ENCODE peak calls at places on chromosomes 6 and 20, in nine cellular contexts. C is esophagus squamous epithelium, F is body of pancreas, I is uterus, T is stomach, Z is ovary, S is breast epithelium, R is right lobe of liver, O is Peyer's patch. G is an unnamed sample. For H3K27me3, the result is how much of the 10 kb centered on the place peaks cover.

GRCh38 chr6:37557645-37558114 is 58.0 kb upstream of the CCDC167 start:
- DNase-seq in C (no peak), F (no peak), I (no peak), T (no peak), Z (no peak), S (no peak), R (no peak), O (no peak), G (no peak)

GRCh38 chr6:12929678-12930077 is 213.1 kb downstream of the PHACTR1 start:
- DNase-seq in C (no peak), F (no peak), I (no peak), T (no peak), Z (no peak), S (no peak), R (no peak), O (no peak), G (no peak)

GRCh38 chr6:159759645-159760044 is 2.2 kb upstream of the ACAT2 start:
- DNase-seq in C (no peak), F (no peak), I (no peak), T (no peak), Z (no peak), S (no peak), R (no peak), O (no peak), G (no peak)

GRCh38 chr6:64520050-64520449 is 884.4 kb downstream of the PHF3 start:
- DNase-seq in C (no peak), F (no peak), I (no peak), T (no peak), Z (no peak), S (no peak), R (no peak), O (no peak), G (no peak)

GRCh38 chr6:38593419-38593818 is 46.3 kb downstream of the BTBD9 start:
- DNase-seq in C (no peak), F (no peak), I (no peak), T (no peak), Z (no peak), S (no peak), R (no peak), O (no peak), G (no peak)

GRCh38 chr20:52004720-52005119 is 186.9 kb downstream of the ZFP64 start:
- DNase-seq in C (no peak), F (no peak), I (no peak), T (no peak), Z (no peak), S (no peak), R (no peak), O (no peak), G (no peak)

GRCh38 chr6:151609146-151609962 is 115.5 kb downstream of the CCDC170 start:
- DNase-seq in C (no peak), F (no peak), I (peak), T (no peak), Z (peak), S (no peak), R (no peak), O (no peak), G (no peak)

GRCh38 chr20:4649941-4650681 is 71.6 kb upstream of the PRND start:
- DNase-seq in C (no peak), F (no peak), I (no peak), T (no peak), Z (no peak), S (no peak), R (no peak), O (no peak), G (no peak)

GRCh38 chr20:10696650-10697049 is 22.9 kb upstream of the JAG1 start:
- DNase-seq in C (no peak), F (peak), I (no peak), T (no peak), Z (no peak), S (no peak), R (peak), O (no peak), G (no peak)

GRCh38 chr6:36548401-36548743 is 1.1 kb upstream of the STK38 start:
- DNase-seq in C (no peak), F (no peak), I (no peak), T (no peak), Z (no peak), S (no peak), R (no peak), O (no peak), G (no peak)

GRCh38 chr6:93069856-93070255 is 349.5 kb downstream of the EPHA7 start:
- DNase-seq in C (no peak), F (no peak), I (no peak), T (no peak), Z (no peak), S (no peak), R (no peak), O (no peak), G (no peak)

GRCh38 chr6:71349976-71350615 is 61.5 kb downstream of the OGFRL1 start:
- DNase-seq in C (no peak), F (no peak), I (peak), T (no peak), Z (no peak), S (peak), R (no peak), O (no peak), G (no peak)

GRCh38 chr20:46823271-46823747 is 71.3 kb upstream of the EYA2 start:
- DNase-seq in C (no peak), F (peak), I (peak), T (peak), Z (no peak), S (no peak), R (peak), O (no peak), G (no peak)

GRCh38 chr6:11700118-11700718 is 78.4 kb downstream of the ADTRP start:
- DNase-seq in C (no peak), F (no peak), I (no peak), T (no peak), Z (no peak), S (no peak), R (no peak), O (no peak), G (no peak)

GRCh38 chr6:55950071-55950814 is 74.9 kb upstream of the BMP5 start:
- DNase-seq in C (no peak), F (no peak), I (no peak), T (no peak), Z (no peak), S (no peak), R (no peak), O (no peak), G (peak)

GRCh38 chr6:129475477-129476247 is 234.3 kb downstream of the ARHGAP18 start:
- DNase-seq in C (no peak), F (no peak), I (no peak), T (no peak), Z (no peak), S (no peak), R (no peak), O (no peak), G (no peak)

GRCh38 chr20:59988141-59988540 is 29.9 kb downstream of the CDH26 start:
- DNase-seq in C (no peak), F (peak), I (no peak), T (peak), Z (no peak), S (peak), R (peak), O (no peak), G (no peak)

GRCh38 chr6:77401231-77401630 is 62.1 kb downstream of the HTR1B start:
- DNase-seq in C (no peak), F (no peak), I (no peak), T (no peak), Z (no peak), S (no peak), R (no peak), O (no peak), G (no peak)

GRCh38 chr6:138194221-138194620 is 24.1 kb downstream of the PBOV1 start:
- DNase-seq in C (no peak), F (peak), I (no peak), T (peak), Z (no peak), S (no peak), R (no peak), O (no peak), G (no peak)

GRCh38 chr20:49685809-49686208 is 27.9 kb downstream of the B4GALT5 start:
- DNase-seq in C (no peak), F (no peak), I (no peak), T (no peak), Z (no peak), S (no peak), R (no peak), O (no peak), G (no peak)

GRCh38 chr20:57621426-57622200 is 1.4 kb upstream of the ZBP1 start:
- DNase-seq in C (no peak), F (no peak), I (no peak), T (no peak), Z (no peak), S (no peak), R (no peak), O (no peak), G (no peak)

GRCh38 chr6:133171989-133172604 is 69.1 kb upstream of the EYA4 start:
- DNase-seq in C (no peak), F (no peak), I (no peak), T (no peak), Z (no peak), S (no peak), R (no peak), O (no peak), G (no peak)

GRCh38 chr6:108074359-108075144 is at the start of gene OSTM1:
- DNase-seq in C (peak), F (peak), I (peak), T (peak), Z (peak), S (peak), R (peak), O (peak), G (peak)

GRCh38 chr6:27178001-27178730 is 69.3 kb upstream of the PRSS16 start:
- DNase-seq in C (no peak), F (peak), I (peak), T (peak), Z (peak), S (peak), R (peak), O (peak), G (no peak)

GRCh38 chr6:105553174-105553573 is 150.3 kb upstream of the PREP start:
- DNase-seq in C (no peak), F (no peak), I (no peak), T (no peak), Z (no peak), S (no peak), R (no peak), O (no peak), G (no peak)

GRCh38 chr6:66897576-66897975 is 1190.5 kb upstream of the EYS start:
- DNase-seq in C (no peak), F (no peak), I (no peak), T (no peak), Z (no peak), S (no peak), R (no peak), O (no peak), G (no peak)

GRCh38 chr6:152975204-152975915 is 7.5 kb downstream of the FBXO5 start:
- DNase-seq in C (no peak), F (no peak), I (no peak), T (no peak), Z (no peak), S (no peak), R (no peak), O (no peak), G (no peak)

GRCh38 chr6:4336084-4336483 is 200.7 kb upstream of the ECI2 start:
- DNase-seq in C (no peak), F (no peak), I (no peak), T (no peak), Z (no peak), S (no peak), R (no peak), O (no peak), G (no peak)

GRCh38 chr6:404685-405423 is 13.3 kb downstream of the IRF4 start:
- DNase-seq in C (no peak), F (no peak), I (no peak), T (no peak), Z (no peak), S (no peak), R (no peak), O (peak), G (no peak)

GRCh38 chr6:100695445-100695844 is 185.7 kb downstream of the ASCC3 start:
- DNase-seq in C (no peak), F (no peak), I (no peak), T (no peak), Z (no peak), S (no peak), R (no peak), O (no peak), G (no peak)

GRCh38 chr20:56032251-56032650 is 26.9 kb upstream of the CBLN4 start:
- DNase-seq in C (no peak), F (no peak), I (no peak), T (no peak), Z (no peak), S (no peak), R (no peak), O (no peak), G (no peak)

GRCh38 chr6:7725849-7726415 is at the start of gene BMP6:
- DNase-seq in C (no peak), F (peak), I (peak), T (peak), Z (peak), S (peak), R (peak), O (peak), G (peak)
- H3K27me3 ChIP-seq in C (under half), F (under half), I (under half), T (under half), Z (under half), S (half or more), R (under half), O (under half), G (half or more)

GRCh38 chr6:10418361-10418861 is 3.5 kb upstream of the TFAP2A start:
- DNase-seq in C (no peak), F (no peak), I (no peak), T (no peak), Z (no peak), S (no peak), R (no peak), O (no peak), G (no peak)

GRCh38 chr6:10417681-10418104 is 2.8 kb upstream of the TFAP2A start:
- DNase-seq in C (no peak), F (no peak), I (no peak), T (no peak), Z (no peak), S (no peak), R (no peak), O (no peak), G (no peak)

GRCh38 chr6:10420546-10421507 is 6.0 kb upstream of the TFAP2A start:
- DNase-seq in C (no peak), F (no peak), I (no peak), T (no peak), Z (no peak), S (no peak), R (no peak), O (no peak), G (no peak)

GRCh38 chr6:10419749-10420545 is 5.1 kb upstream of the TFAP2A start:
- DNase-seq in C (no peak), F (no peak), I (no peak), T (no peak), Z (no peak), S (peak), R (no peak), O (no peak), G (no peak)

GRCh38 chr6:10418862-10419748 is 4.2 kb upstream of the TFAP2A start:
- DNase-seq in C (no peak), F (peak), I (no peak), T (no peak), Z (no peak), S (peak), R (no peak), O (no peak), G (no peak)
- TF ChIP-seq POLR2A in C (no peak), F (no peak), I (no peak), T (no peak), Z (no peak), S (peak), R (no peak), O (no peak), G (no peak)

DNA sequence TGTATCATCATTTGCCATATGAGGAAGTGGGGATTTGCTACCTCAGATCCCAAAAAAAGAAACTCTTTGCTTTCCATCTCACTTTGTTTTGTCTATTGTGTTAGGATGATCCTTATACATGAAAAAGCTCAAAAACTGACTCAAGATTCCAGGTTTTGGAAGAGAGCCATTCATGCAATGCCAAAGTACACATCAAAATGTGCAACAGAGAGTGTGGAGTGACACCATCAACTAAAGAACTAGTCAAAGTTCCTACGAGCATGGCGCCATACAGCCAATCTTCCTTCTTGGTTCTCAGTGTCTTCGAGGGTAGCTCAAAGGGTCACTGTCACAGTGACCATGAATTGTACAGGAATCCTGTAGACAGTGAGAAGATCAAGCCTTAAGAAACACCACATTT is 255.8 kb upstream of the SASH1 start:
- DNase-seq in C (no peak), F (no peak), I (no peak), T (no peak), Z (no peak), S (no peak), R (no peak), O (no peak), G (no peak)
- H3K27me3 ChIP-seq in C (under half), F (under half), I (under half), T (under half), Z (under half), S (under half), R (under half), O (under half), G (under half)

GRCh38 chr20:17971571-17972013 is 2.8 kb downstream of the MGME1 start:
- DNase-seq in C (no peak), F (no peak), I (no peak), T (no peak), Z (no peak), S (peak), R (no peak), O (no peak), G (no peak)
- TF ChIP-seq POLR2A in C (no peak), F (no peak), I (no peak), T (no peak), Z (no peak), S (no peak), R (no peak), O (no peak), G (no peak)

G was measured in spleen.